ENCODE peak calls at places on chromosomes 7 and 10, in six cellular contexts. C is stimulated activated CD8-positive, alpha-beta memory T cell treated with anti-CD3 and anti-CD28 coated beads, Interleukin-15, amount 100 ng/mL, for 24 hours; D is substantia nigra; Z is activated naive CD4-positive, alpha-beta T cell treated with anti-CD3 and anti-CD28 coated beads, Interleukin-2, amount 50 U/mL, for 16 hours; P is posterior vena cava; L is HS-27A. R is an unnamed sample.

GRCh38 chr7:83937930-83938329 is 256.7 kb downstream of the SEMA3A start:
- DNase-seq in L (no peak), Z (no peak), P (no peak), C (no peak), D (no peak), R (no peak)

GRCh38 chr10:96646251-96646740 is 59.5 kb upstream of the TM9SF3 start:
- DNase-seq in D (no peak), P (no peak), C (no peak), L (no peak), Z (no peak), R (no peak)

GRCh38 chr7:2417981-2418481 is 14.6 kb downstream of the CHST12 start:
- DNase-seq in L (no peak), P (no peak), Z (no peak), D (no peak), C (no peak), R (no peak)

GRCh38 chr10:110081914-110082313 is 74.1 kb downstream of the ADD3 start:
- DNase-seq in L (no peak), C (no peak), D (no peak), Z (no peak), P (no peak), R (peak)

GRCh38 chr7:108072116-108072515 is 58.0 kb downstream of the LAMB4 start:
- DNase-seq in P (no peak), Z (no peak), L (no peak), C (no peak), D (no peak), R (no peak)

GRCh38 chr10:3136763-3137611 is 35.6 kb downstream of the PITRM1 start:
- DNase-seq in P (peak), C (no peak), Z (no peak), L (no peak), D (no peak), R (no peak)

GRCh38 chr10:45404087-45404769 is 30.2 kb downstream of the ALOX5 start:
- DNase-seq in P (no peak), D (no peak), Z (no peak), L (no peak), C (no peak), R (no peak)

GRCh38 chr7:51645707-51646298 is 329.2 kb upstream of the COBL start:
- DNase-seq in L (no peak), C (no peak), D (no peak), Z (no peak), P (no peak), R (no peak)

GRCh38 chr10:100872034-100872791 is 40.5 kb upstream of the SLF2 start:
- DNase-seq in Z (peak), D (no peak), L (no peak), P (peak), C (peak), R (no peak)

GRCh38 chr7:601573-602340 is 82.1 kb upstream of the PDGFA start:
- DNase-seq in P (peak), L (no peak), D (no peak), Z (peak), C (peak), R (no peak)

GRCh38 chr10:93992400-93993030 is 1.2 kb upstream of the PLCE1 start:
- DNase-seq in P (no peak), C (no peak), D (no peak), L (no peak), Z (no peak), R (no peak)

GRCh38 chr7:118657391-118658005 is 433.0 kb downstream of the ANKRD7 start:
- DNase-seq in Z (no peak), D (no peak), C (no peak), L (no peak), P (no peak), R (no peak)

GRCh38 chr10:33211123-33211878 is 123.2 kb downstream of the NRP1 start:
- DNase-seq in L (no peak), P (peak), C (no peak), D (no peak), Z (no peak), R (peak)

GRCh38 chr10:124212702-124213101 is 119.3 kb upstream of the CHST15 start:
- DNase-seq in L (no peak), P (no peak), Z (no peak), C (no peak), D (no peak), R (no peak)

GRCh38 chr7:27677912-27678612 is 15.4 kb upstream of the HIBADH start:
- DNase-seq in C (no peak), Z (no peak), L (peak), P (no peak), D (no peak), R (no peak)